ENCODE peak calls at places on chromosomes 3 and 15, in eight cellular contexts. K is cardiac fibroblast, O is nephron progenitor cell, H is cardiac muscle cell, N is AG09319, B is AG04450, M is astrocyte, Q is GM12878. X is an unnamed sample.
A peak's percentile ranks its signal among the peaks of the same experiment; 100 is the strongest.

GRCh38 chr15:34794590-34795206 is 651 bp downstream of the ACTC1 start:
- DNase-seq in K (no peak), O (peak; percentile 9), H (no peak), N (no peak), B (no peak), M (no peak), Q (no peak), X (no peak)

GRCh38 chr15:93219859-93220258 is 130.8 kb upstream of the RGMA start:
- DNase-seq in K (no peak), O (no peak), H (no peak), N (no peak), B (no peak), M (no peak), Q (no peak), X (no peak)

GRCh38 chr3:87228316-87228715 is 1.2 kb downstream of the CHMP2B start:
- DNase-seq in K (peak; percentile 31), O (no peak), H (peak; percentile 27), N (no peak), B (no peak), M (peak; percentile 59), Q (no peak), X (no peak)

GRCh38 chr3:120450261-120450913 is 405 bp downstream of the FSTL1 start:
- DNase-seq in K (peak; percentile 47), O (peak; percentile 51), H (peak; percentile 55), N (no peak), B (no peak), M (no peak), Q (no peak), X (peak; percentile 35)

GRCh38 chr3:134299185-134299887 is 48.7 kb upstream of the RYK start:
- DNase-seq in K (peak; percentile 72), O (no peak), H (peak; percentile 60), N (no peak), B (no peak), M (no peak), Q (no peak), X (no peak)

GRCh38 chr3:68428495-68428894 is 503.9 kb downstream of the TAFA4 start:
- DNase-seq in K (no peak), O (no peak), H (no peak), N (no peak), B (no peak), M (no peak), Q (no peak), X (no peak)

GRCh38 chr15:34851007-34851406 is 55.7 kb upstream of the ACTC1 start:
- DNase-seq in K (no peak), O (no peak), H (no peak), N (no peak), B (no peak), M (no peak), Q (no peak), X (no peak)

GRCh38 chr3:27900316-27900715 is 178.2 kb upstream of the EOMES start:
- DNase-seq in K (no peak), O (no peak), H (no peak), N (no peak), B (no peak), M (no peak), Q (no peak), X (no peak)

GRCh38 chr3:148759425-148759824 is 61.7 kb downstream of the AGTR1 start:
- DNase-seq in K (no peak), O (no peak), H (no peak), N (no peak), B (no peak), M (no peak), Q (no peak), X (no peak)

GRCh38 chr3:181727122-181728036 is 15.7 kb downstream of the SOX2 start:
- DNase-seq in K (no peak), O (peak; percentile 60), H (no peak), N (no peak), B (no peak), M (peak; percentile 33), Q (no peak), X (no peak)

GRCh38 chr3:130850044-130850797 is 43.7 kb upstream of the ATP2C1 start:
- DNase-seq in K (peak; percentile 94), O (no peak), H (peak; percentile 97), N (peak; percentile 12), B (no peak), M (peak; percentile 97), Q (peak; percentile 95), X (peak; percentile 72)

GRCh38 chr3:61669676-61670299 is 108.4 kb downstream of the PTPRG start:
- DNase-seq in K (no peak), O (no peak), H (no peak), N (no peak), B (no peak), M (no peak), Q (no peak), X (no peak)

GRCh38 chr3:10933958-10934481 is 58.5 kb upstream of the SLC6A1 start:
- DNase-seq in K (peak; percentile 75), O (no peak), H (peak; percentile 64), N (no peak), B (peak; percentile 4), M (peak; percentile 68), Q (no peak), X (no peak)

GRCh38 chr3:143596957-143597642 is 251.2 kb downstream of the SLC9A9 start:
- DNase-seq in K (no peak), O (peak; percentile 6), H (no peak), N (no peak), B (no peak), M (no peak), Q (no peak), X (no peak)

GRCh38 chr3:103818800-103819199 is 1384.0 kb downstream of the ZPLD1 start:
- DNase-seq in K (no peak), O (no peak), H (no peak), N (no peak), B (no peak), M (no peak), Q (no peak), X (no peak)

GRCh38 chr3:175005881-175006280 is 146.7 kb downstream of the NAALADL2 start:
- DNase-seq in K (no peak), O (no peak), H (no peak), N (peak; percentile 73), B (no peak), M (no peak), Q (no peak), X (no peak)

GRCh38 chr3:154224366-154224765 is 99.9 kb downstream of the DHX36 start:
- DNase-seq in K (no peak), O (no peak), H (no peak), N (no peak), B (no peak), M (no peak), Q (no peak), X (no peak)
- TF ChIP-seq CTCF in K (no peak), O (no peak), H (no peak), N (no peak), B (no peak), M (no peak), Q (no peak), X (no peak)

DNA sequence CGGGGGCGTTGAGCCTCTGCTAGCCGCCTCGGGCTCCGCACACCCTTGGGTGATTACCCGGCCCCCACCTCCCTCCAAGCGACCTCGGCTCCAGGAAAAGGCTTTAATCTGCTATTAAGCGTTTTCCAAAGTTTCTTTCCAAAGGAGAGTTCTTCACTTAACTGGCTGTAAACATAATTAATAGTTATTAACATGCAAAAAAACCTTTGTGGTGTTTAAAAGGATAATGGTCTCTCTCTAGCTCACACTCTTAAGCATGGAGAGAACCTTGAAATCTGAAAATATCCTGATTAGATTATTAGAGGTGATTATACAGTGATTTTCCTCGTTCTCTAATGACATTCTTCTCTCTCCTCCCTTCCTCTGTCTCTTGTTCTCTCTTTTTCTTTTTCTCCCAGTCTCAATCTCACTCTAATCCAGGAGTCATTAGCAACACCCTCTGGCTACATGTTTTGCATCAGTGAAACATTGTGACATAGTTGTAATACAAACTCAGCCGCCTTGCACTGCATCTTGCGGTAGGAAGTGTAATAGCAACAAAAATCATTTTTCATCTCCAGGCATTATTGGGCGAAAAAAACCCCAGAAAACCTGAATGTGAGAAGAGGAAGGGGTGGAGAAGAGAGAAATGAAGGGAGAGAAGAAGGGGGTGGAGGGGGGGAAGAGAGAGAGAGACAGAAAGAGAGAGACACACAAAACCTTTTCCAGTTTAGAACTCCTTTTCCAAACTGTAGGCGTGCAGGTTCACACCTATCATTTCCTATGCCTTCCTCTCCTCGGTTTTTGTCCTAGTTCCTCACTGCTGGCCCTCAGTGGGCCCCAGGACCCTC is 24.4 kb downstream of the NR2F2 start:
- DNase-seq in K (peak; percentile 90), O (no peak), H (peak; percentile 89), N (peak; percentile 62), B (no peak), M (peak; percentile 88), Q (no peak), X (no peak)
- TF ChIP-seq CTCF in K (peak; percentile 59), O (no peak), H (peak; percentile 57), N (peak; percentile 61), B (peak; percentile 50), M (peak; percentile 39), Q (peak; percentile 23), X (peak; percentile 29)

GRCh38 chr3:73192036-73192738 is 130.7 kb downstream of the EBLN2 start:
- DNase-seq in K (no peak), O (no peak), H (no peak), N (no peak), B (no peak), M (no peak), Q (no peak), X (peak; percentile 14)
- TF ChIP-seq CTCF in K (no peak), O (no peak), H (no peak), N (no peak), B (no peak), M (no peak), Q (no peak), X (no peak)

GRCh38 chr3:16060358-16060852 is 114.1 kb upstream of the GALNT15 start:
- DNase-seq in K (peak; percentile 99), O (no peak), H (peak; percentile 99), N (peak; percentile 94), B (peak; percentile 99), M (peak; percentile 100), Q (no peak), X (peak; percentile 60)
- TF ChIP-seq CTCF in K (no peak), O (no peak), H (peak; percentile 43), N (peak; percentile 39), B (peak; percentile 43), M (peak; percentile 19), Q (no peak), X (no peak)

GRCh38 chr3:151067158-151067557 is 18.3 kb upstream of the MED12L start:
- DNase-seq in K (peak; percentile 15), O (no peak), H (peak; percentile 15), N (no peak), B (no peak), M (no peak), Q (no peak), X (peak; percentile 39)
- TF ChIP-seq CTCF in K (peak; percentile 5), O (no peak), H (peak; percentile 20), N (no peak), B (no peak), M (no peak), Q (peak; percentile 44), X (peak; percentile 44)

DNA sequence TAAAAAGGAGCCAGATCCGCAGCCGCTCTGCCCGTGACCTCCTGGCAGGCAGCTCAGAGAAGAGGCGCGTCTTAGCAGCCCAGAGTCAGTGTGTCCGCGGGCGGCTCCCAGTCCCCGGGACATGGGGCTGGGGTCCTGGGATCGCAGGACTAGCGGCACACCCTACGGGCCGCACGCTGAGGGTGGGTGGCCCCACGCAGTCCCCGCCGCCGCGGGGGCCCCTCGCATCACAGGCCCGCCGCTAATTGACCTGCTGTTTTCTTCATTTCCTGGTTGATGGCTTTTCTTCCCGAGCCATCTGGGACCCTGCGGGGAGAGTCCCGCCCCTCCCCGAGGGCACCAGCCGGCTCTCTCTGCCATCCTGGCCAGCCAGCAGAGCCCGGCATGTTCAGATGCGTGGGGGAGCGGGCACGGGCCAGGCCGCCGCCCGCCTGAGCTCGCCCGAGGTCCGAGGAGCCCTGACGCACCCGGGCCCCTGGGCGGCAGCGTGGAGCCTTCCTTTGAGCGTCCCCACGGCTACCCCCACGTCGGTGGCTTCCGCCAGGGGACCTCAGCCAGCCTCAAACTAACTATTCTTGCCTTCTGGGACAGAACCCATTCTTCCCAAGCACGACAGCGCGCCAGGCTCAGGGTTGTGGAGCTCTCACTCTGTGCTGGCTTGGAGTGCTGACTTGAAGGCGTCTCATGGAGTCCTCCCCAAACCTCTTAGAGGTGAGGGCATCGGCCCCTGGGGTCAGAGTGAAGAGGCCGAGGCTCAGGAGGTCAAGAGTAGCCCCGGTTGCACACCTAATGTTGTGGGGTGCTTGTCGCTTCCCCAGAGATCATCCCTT is 34.6 kb upstream of the CACNA2D3 start:
- DNase-seq in K (peak; percentile 31), O (peak; percentile 38), H (peak; percentile 59), N (no peak), B (no peak), M (no peak), Q (no peak), X (no peak)
- TF ChIP-seq CTCF in K (no peak), O (no peak), H (peak; percentile 28), N (no peak), B (no peak), M (no peak), Q (no peak), X (no peak)

X was measured in Calu3.